ENCODE peak calls at places on chromosomes 7 and 10, in nine cellular contexts. E is left ventricle myocardium inferior, B is sigmoid colon, Y is H1, C is psoas muscle, O is GM23338, U is adipocyte, J is HepG2, G is adrenal gland. W is an unnamed sample. For H3K4me1, the result is how much of the 10 kb centered on the place peaks cover.

GRCh38 chr10:100741386-100742066 is 3.9 kb upstream of the PAX2 start:
- DNase-seq in E (no peak), B (no peak), Y (no peak), C (no peak), O (peak), U (no peak), J (no peak), G (no peak), W (no peak)

GRCh38 chr7:121449304-121449703 is 53.2 kb upstream of the FAM3C start:
- DNase-seq in E (no peak), B (no peak), Y (no peak), C (no peak), O (no peak), U (peak), J (no peak), G (no peak), W (no peak)

GRCh38 chr7:141550694-141551079 is 523 bp upstream of the AGK start:
- DNase-seq in E (peak), B (no peak), Y (no peak), C (no peak), O (peak), U (no peak), J (no peak), G (no peak), W (no peak)

GRCh38 chr10:33801705-33802104 is 467.2 kb upstream of the NRP1 start:
- DNase-seq in E (no peak), B (no peak), Y (no peak), C (peak), O (no peak), U (no peak), J (peak), G (no peak), W (no peak)

GRCh38 chr7:125450749-125451148 is 521.1 kb upstream of the POT1 start:
- DNase-seq in E (no peak), B (no peak), Y (no peak), C (no peak), O (no peak), U (no peak), J (no peak), G (no peak), W (no peak)

GRCh38 chr7:44867073-44867990 is 18.0 kb downstream of the PURB start:
- DNase-seq in E (no peak), B (peak), Y (no peak), C (no peak), O (no peak), U (peak), J (peak), G (peak), W (no peak)

GRCh38 chr10:71632200-71632820 is 87.3 kb downstream of the C10orf105 start:
- DNase-seq in E (no peak), B (no peak), Y (no peak), C (no peak), O (no peak), U (no peak), J (no peak), G (no peak), W (no peak)

GRCh38 chr10:118256825-118257570 is 85.1 kb downstream of the FAM204A start:
- DNase-seq in E (no peak), B (no peak), Y (no peak), C (no peak), O (no peak), U (no peak), J (no peak), G (no peak), W (no peak)

GRCh38 chr7:33495207-33495606 is 365.8 kb downstream of the BBS9 start:
- DNase-seq in E (no peak), B (no peak), Y (no peak), C (no peak), O (peak), U (peak), J (no peak), G (no peak), W (no peak)

GRCh38 chr7:87984088-87984487 is 50.0 kb downstream of the ADAM22 start:
- DNase-seq in E (no peak), B (no peak), Y (no peak), C (no peak), O (no peak), U (no peak), J (no peak), G (no peak), W (no peak)

GRCh38 chr7:130363156-130363847 is 17.0 kb upstream of the CPA1 start:
- DNase-seq in E (no peak), B (peak), Y (no peak), C (peak), O (no peak), U (peak), J (peak), G (peak), W (no peak)

GRCh38 chr7:150788474-150789269 is 11.5 kb downstream of the TMEM176B start:
- DNase-seq in E (peak), B (peak), Y (no peak), C (peak), O (no peak), U (no peak), J (no peak), G (peak), W (no peak)

GRCh38 chr7:129188372-129188891 is at the start of gene SMO:
- DNase-seq in E (peak), B (peak), Y (peak), C (peak), O (peak), U (peak), J (peak), G (peak), W (no peak)

GRCh38 chr7:23593706-23594105 is 3.5 kb upstream of the CCDC126 start:
- DNase-seq in E (no peak), B (no peak), Y (no peak), C (no peak), O (no peak), U (no peak), J (no peak), G (no peak), W (no peak)

GRCh38 chr7:1407883-1408282 is 51.4 kb downstream of the MICALL2 start:
- DNase-seq in E (no peak), B (no peak), Y (no peak), C (no peak), O (no peak), U (no peak), J (no peak), G (no peak), W (no peak)

GRCh38 chr7:73741600-73741999 is 3.0 kb upstream of the ABHD11 start:
- DNase-seq in E (no peak), B (no peak), Y (no peak), C (no peak), O (peak), U (no peak), J (no peak), G (no peak), W (no peak)

GRCh38 chr7:20785211-20786048 is 1.3 kb downstream of the SP8 start:
- DNase-seq in E (no peak), B (no peak), Y (no peak), C (no peak), O (peak), U (peak), J (no peak), G (no peak), W (no peak)

GRCh38 chr7:43905954-43906326 is 456 bp downstream of the URGCP start:
- DNase-seq in E (peak), B (peak), Y (no peak), C (peak), O (peak), U (peak), J (peak), G (peak), W (no peak)

GRCh38 chr7:157276731-157277562 is 59.9 kb upstream of the DNAJB6 start:
- DNase-seq in E (no peak), B (peak), Y (no peak), C (peak), O (no peak), U (no peak), J (no peak), G (peak), W (peak)

GRCh38 chr10:2978111-2978510 is 89.2 kb upstream of the PFKP start:
- DNase-seq in E (no peak), B (no peak), Y (no peak), C (no peak), O (peak), U (peak), J (peak), G (no peak), W (no peak)

GRCh38 chr7:120725376-120726039 is 132.4 kb downstream of the TSPAN12 start:
- DNase-seq in E (no peak), B (no peak), Y (no peak), C (no peak), O (peak), U (peak), J (peak), G (no peak), W (no peak)

GRCh38 chr7:18087031-18087686 is 59.5 kb upstream of the PRPS1L1 start:
- DNase-seq in E (peak), B (no peak), Y (no peak), C (no peak), O (peak), U (peak), J (no peak), G (peak), W (no peak)

GRCh38 chr10:100746413-100746931 is 1.1 kb downstream of the PAX2 start:
- DNase-seq in E (no peak), B (peak), Y (no peak), C (no peak), O (no peak), U (no peak), J (no peak), G (no peak), W (no peak)

GRCh38 chr10:43735907-43736306 is 87.2 kb upstream of the ZNF32 start:
- DNase-seq in E (no peak), B (no peak), Y (no peak), C (no peak), O (no peak), U (peak), J (no peak), G (no peak), W (no peak)

GRCh38 chr10:3761111-3761686 is 23.8 kb downstream of the KLF6 start:
- DNase-seq in E (no peak), B (no peak), Y (no peak), C (no peak), O (no peak), U (no peak), J (no peak), G (no peak), W (no peak)

GRCh38 chr7:157004050-157004838 is 6.2 kb downstream of the MNX1 start:
- DNase-seq in E (no peak), B (no peak), Y (no peak), C (no peak), O (no peak), U (peak), J (no peak), G (no peak), W (no peak)

GRCh38 chr10:60426425-60426824 is 36.8 kb upstream of the ANK3 start:
- DNase-seq in E (no peak), B (no peak), Y (no peak), C (no peak), O (no peak), U (peak), J (peak), G (no peak), W (no peak)

GRCh38 chr10:14016011-14016536 is 314.6 kb downstream of the FRMD4A start:
- DNase-seq in E (peak), B (peak), Y (no peak), C (peak), O (no peak), U (no peak), J (no peak), G (peak), W (no peak)

GRCh38 chr7:77877800-77878199 is 79.2 kb downstream of the PHTF2 start:
- DNase-seq in E (no peak), B (no peak), Y (no peak), C (no peak), O (no peak), U (no peak), J (no peak), G (no peak), W (no peak)

GRCh38 chr10:83352588-83352987 is 786.7 kb upstream of the GHITM start:
- DNase-seq in E (no peak), B (no peak), Y (no peak), C (no peak), O (no peak), U (no peak), J (no peak), G (no peak), W (no peak)

GRCh38 chr7:150728011-150728410 is 9.2 kb upstream of the GIMAP5 start:
- DNase-seq in E (no peak), B (no peak), Y (no peak), C (no peak), O (no peak), U (no peak), J (no peak), G (no peak), W (no peak)

GRCh38 chr10:101894266-101894665 is 50.7 kb upstream of the KCNIP2 start:
- DNase-seq in E (no peak), B (no peak), Y (no peak), C (no peak), O (no peak), U (no peak), J (no peak), G (no peak), W (no peak)

DNA sequence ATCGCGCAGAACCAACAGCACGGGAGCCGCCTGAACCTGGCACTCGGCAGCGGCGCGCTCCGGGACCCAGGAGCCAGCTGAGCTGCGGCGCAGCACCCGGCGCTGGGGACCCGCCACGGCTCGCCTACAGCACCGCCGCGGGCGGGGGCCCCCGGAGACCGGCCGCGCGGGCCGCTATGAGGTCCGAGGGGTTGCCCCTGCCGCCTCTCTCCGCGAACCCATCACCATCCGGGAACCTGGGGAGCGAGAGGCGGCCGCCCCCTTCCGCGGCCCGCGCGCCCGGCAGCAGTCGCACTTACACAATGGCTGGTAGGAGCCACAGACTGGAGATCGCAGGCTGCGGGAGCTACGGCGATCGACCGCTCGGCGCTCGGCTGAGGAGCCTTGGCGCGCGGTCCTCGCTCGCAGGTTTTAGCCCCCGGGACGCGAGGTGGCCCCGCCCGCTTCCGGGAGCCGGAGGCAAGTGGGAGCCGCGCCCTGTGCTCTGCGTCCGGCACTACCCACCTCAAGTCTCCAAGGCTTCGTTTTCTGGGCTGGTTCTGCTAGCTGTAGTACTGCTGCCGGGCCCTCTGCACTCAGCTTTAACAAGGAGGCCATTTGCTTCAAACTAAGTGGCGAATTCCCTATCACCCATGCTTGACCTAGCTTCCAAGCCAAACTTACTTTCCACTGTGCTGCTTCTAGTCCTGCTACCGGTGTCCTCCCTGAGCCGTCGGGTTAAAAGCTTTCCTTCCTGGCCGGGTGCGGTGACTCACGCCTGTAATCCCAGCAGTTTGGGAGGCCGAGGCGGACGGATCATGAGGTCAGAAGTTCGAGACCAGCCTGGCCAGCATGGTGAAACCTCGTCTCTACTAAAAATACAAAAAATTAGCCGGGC is at the start of gene TPK1:
- DNase-seq in E (peak), B (peak), Y (peak), C (peak), O (peak), U (peak), J (peak), G (peak), W (peak)
- H3K4me1 ChIP-seq in E (under half), B (under half), Y (under half), C (under half), O (under half), U (under half), J (under half), G (under half), W (under half)

GRCh38 chr10:122854648-122855047 is 9.0 kb upstream of the CUZD1 start:
- DNase-seq in E (no peak), B (no peak), Y (no peak), C (no peak), O (no peak), U (peak), J (no peak), G (no peak), W (no peak)

GRCh38 chr10:122853665-122854313 is 8.1 kb upstream of the CUZD1 start:
- DNase-seq in E (no peak), B (no peak), Y (no peak), C (no peak), O (no peak), U (peak), J (no peak), G (no peak), W (no peak)

GRCh38 chr10:122856902-122857301 is 11.2 kb upstream of the CUZD1 start:
- DNase-seq in E (no peak), B (no peak), Y (no peak), C (no peak), O (no peak), U (no peak), J (no peak), G (no peak), W (no peak)

GRCh38 chr10:122852261-122852660 is 6.6 kb upstream of the CUZD1 start:
- DNase-seq in E (no peak), B (no peak), Y (no peak), C (no peak), O (no peak), U (no peak), J (no peak), G (no peak), W (no peak)

GRCh38 chr10:122855745-122856144 is 10.1 kb upstream of the CUZD1 start:
- DNase-seq in E (no peak), B (no peak), Y (no peak), C (no peak), O (no peak), U (no peak), J (no peak), G (no peak), W (no peak)
- H3K4me1 ChIP-seq in E (under half), B (under half), Y (under half), C (under half), O (under half), U (under half), J (under half), G (under half), W (under half)

GRCh38 chr10:10796061-10796773 is 221.5 kb upstream of the CELF2 start:
- DNase-seq in E (no peak), B (no peak), Y (no peak), C (no peak), O (peak), U (no peak), J (no peak), G (no peak), W (no peak)
- H3K4me1 ChIP-seq in E (half or more), B (under half), Y (under half), C (under half), O (under half), U (half or more), J (under half), G (under half), W (under half)

GRCh38 chr10:44983895-44984278 is 5.3 kb upstream of the DEPP1 start:
- DNase-seq in E (no peak), B (peak), Y (no peak), C (no peak), O (no peak), U (no peak), J (no peak), G (no peak), W (no peak)

GRCh38 chr10:44984671-44985101 is 6.1 kb upstream of the DEPP1 start:
- DNase-seq in E (no peak), B (peak), Y (no peak), C (no peak), O (no peak), U (no peak), J (no peak), G (no peak), W (no peak)

GRCh38 chr10:44983066-44983894 is 4.7 kb upstream of the DEPP1 start:
- DNase-seq in E (no peak), B (peak), Y (no peak), C (no peak), O (no peak), U (no peak), J (no peak), G (no peak), W (no peak)

GRCh38 chr10:44986670-44987069 is 8.1 kb upstream of the DEPP1 start:
- DNase-seq in E (no peak), B (no peak), Y (no peak), C (no peak), O (no peak), U (no peak), J (no peak), G (no peak), W (no peak)

DNA sequence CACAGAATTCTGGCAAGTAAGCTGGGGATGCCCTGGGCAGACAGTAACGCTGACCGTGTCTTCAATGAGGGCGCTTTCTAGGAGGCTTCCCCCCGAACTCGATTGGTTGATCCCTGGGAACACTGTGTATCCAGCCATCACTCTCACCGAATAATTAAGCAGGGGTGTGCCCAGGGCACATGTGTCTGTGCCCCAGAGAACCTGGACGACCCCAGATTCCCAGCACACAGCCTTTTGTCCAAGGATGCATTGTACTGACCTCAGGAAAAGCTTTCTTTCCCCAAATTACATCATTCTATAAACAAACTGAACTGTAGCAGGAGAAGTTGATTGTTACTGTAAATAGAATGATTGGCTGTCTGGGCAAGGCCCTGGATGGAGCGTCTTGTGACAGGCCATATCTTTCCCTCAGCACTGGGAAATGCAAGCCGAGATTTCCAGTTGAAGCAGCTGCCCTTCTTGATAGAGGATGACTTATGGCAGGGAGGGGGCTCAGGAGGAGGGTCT is 6.6 kb upstream of the DEPP1 start:
- DNase-seq in E (no peak), B (peak), Y (no peak), C (no peak), O (no peak), U (no peak), J (no peak), G (no peak), W (no peak)
- H3K4me1 ChIP-seq in E (half or more), B (under half), Y (under half), C (under half), O (under half), U (half or more), J (half or more), G (under half), W (under half)

GRCh38 chr10:103492655-103493261 is 747 bp upstream of the NEURL1 start:
- DNase-seq in E (no peak), B (no peak), Y (no peak), C (peak), O (no peak), U (no peak), J (no peak), G (no peak), W (no peak)
- H3K4me1 ChIP-seq in E (under half), B (under half), Y (under half), C (under half), O (under half), U (under half), J (under half), G (under half), W (under half)

DNA sequence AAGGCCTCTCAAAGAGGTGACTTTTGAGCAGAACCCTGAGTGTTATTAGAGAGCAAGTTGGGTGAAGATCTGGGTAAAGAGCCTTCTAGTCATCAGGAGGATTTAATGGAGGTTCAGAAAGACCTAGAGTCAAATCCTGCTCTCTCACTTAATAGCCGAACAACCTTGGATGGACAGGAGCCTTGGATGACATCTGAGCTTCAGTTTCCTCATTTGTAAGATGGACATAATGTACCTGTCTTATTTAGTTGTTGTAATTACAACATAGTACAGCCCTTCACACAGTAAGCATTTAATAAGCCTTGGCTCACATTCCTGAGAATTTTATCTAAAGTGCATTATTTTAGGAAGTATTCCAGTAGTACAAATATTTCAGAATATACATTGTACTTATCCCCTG is 57.0 kb downstream of the C1GALT1 start:
- DNase-seq in E (no peak), B (no peak), Y (no peak), C (no peak), O (no peak), U (no peak), J (no peak), G (no peak), W (no peak)
- H3K4me1 ChIP-seq in E (under half), B (under half), Y (under half), C (under half), O (under half), U (under half), J (under half), G (under half), W (under half)

GRCh38 chr7:148862481-148862880 is 21.6 kb downstream of the EZH2 start:
- DNase-seq in E (no peak), B (no peak), Y (no peak), C (no peak), O (no peak), U (no peak), J (no peak), G (no peak), W (no peak)
- H3K4me1 ChIP-seq in E (under half), B (under half), Y (under half), C (under half), O (under half), U (under half), J (under half), G (under half), W (under half)

W was measured in CD8-positive, alpha-beta memory T cell.